ENCODE peak calls at places on chromosomes 6 and 20, in five cellular contexts. Y is GM20000, D is endothelial cell, C is AG04450, J is pancreas. K is an unnamed sample.
A peak's percentile ranks its signal among the peaks of the same experiment; 100 is the strongest.

GRCh38 chr20:16922834-16923233 is 174.7 kb downstream of the OTOR start:
- DNase-seq in J (no peak), D (no peak), C (peak; percentile 84), Y (no peak), K (no peak)

GRCh38 chr20:37417857-37418501 is 72.0 kb downstream of the SRC start:
- DNase-seq in J (no peak), Y (no peak), C (no peak), D (no peak), K (no peak)

GRCh38 chr6:84019812-84020211 is 13.8 kb upstream of the MRAP2 start:
- DNase-seq in J (no peak), Y (no peak), D (no peak), C (no peak), K (no peak)

GRCh38 chr6:22095886-22096285 is 200.9 kb downstream of the PRL start:
- DNase-seq in C (no peak), D (no peak), J (no peak), Y (no peak), K (no peak)

GRCh38 chr6:130558131-130558530 is 192.3 kb downstream of the TMEM200A start:
- DNase-seq in D (no peak), Y (no peak), C (no peak), J (no peak), K (no peak)

GRCh38 chr6:44630125-44631028 is 242.9 kb downstream of the CDC5L start:
- DNase-seq in Y (peak; percentile 38), D (peak; percentile 60), C (peak; percentile 23), J (no peak), K (no peak)

GRCh38 chr20:21101453-21102251 is 4.5 kb downstream of the LINC00237 start:
- DNase-seq in Y (peak; percentile 51), C (no peak), J (no peak), D (peak; percentile 44), K (peak; percentile 34)

GRCh38 chr6:120556491-120556890 is 777.8 kb downstream of the TBC1D32 start:
- DNase-seq in J (no peak), C (no peak), Y (no peak), D (no peak), K (no peak)

GRCh38 chr6:135667694-135668455 is 170.3 kb upstream of the AHI1 start:
- DNase-seq in Y (no peak), D (no peak), C (no peak), J (no peak), K (no peak)

GRCh38 chr6:36829919-36830544 is 9.2 kb downstream of the CPNE5 start:
- DNase-seq in C (no peak), J (peak; percentile 81), Y (no peak), D (no peak), K (no peak)

GRCh38 chr6:77796824-77797809 is 144.3 kb downstream of the MEI4 start:
- DNase-seq in D (no peak), J (no peak), Y (no peak), C (no peak), K (no peak)

GRCh38 chr20:24718696-24719095 is 230.4 kb upstream of the CST7 start:
- DNase-seq in Y (no peak), C (no peak), J (no peak), D (no peak), K (no peak)

GRCh38 chr6:3277251-3277650 is 18.5 kb downstream of the PSMG4 start:
- DNase-seq in Y (no peak), C (no peak), J (no peak), D (no peak), K (no peak)

GRCh38 chr20:9488063-9488462 is 26.3 kb upstream of the LAMP5 start:
- DNase-seq in J (no peak), D (no peak), C (no peak), Y (no peak), K (no peak)

GRCh38 chr6:45591816-45592359 is 214.2 kb upstream of the SUPT3H start:
- DNase-seq in Y (no peak), C (no peak), J (no peak), D (no peak), K (no peak)

GRCh38 chr6:120173250-120173649 is 823.7 kb upstream of the MAN1A1 start:
- DNase-seq in Y (no peak), C (no peak), J (no peak), D (no peak), K (no peak)

GRCh38 chr6:13725570-13725969 is 13.9 kb upstream of the RANBP9 start:
- DNase-seq in D (no peak), J (no peak), C (no peak), Y (no peak), K (no peak)

GRCh38 chr20:11467436-11467835 is 450.3 kb upstream of the BTBD3 start:
- DNase-seq in Y (no peak), D (no peak), C (no peak), J (no peak), K (no peak)

GRCh38 chr6:46412662-46413061 is 78.6 kb downstream of the RCAN2 start:
- DNase-seq in D (no peak), J (no peak), Y (no peak), C (no peak), K (no peak)

GRCh38 chr6:25113436-25113835 is 165.7 kb upstream of the CARMIL1 start:
- DNase-seq in Y (no peak), D (no peak), J (no peak), C (no peak), K (no peak)

GRCh38 chr20:25484911-25485511 is 77.5 kb downstream of the GINS1 start:
- DNase-seq in D (no peak), Y (no peak), C (no peak), J (no peak), K (no peak)

GRCh38 chr6:56370127-56370540 is 122.8 kb upstream of the COL21A1 start:
- DNase-seq in Y (no peak), C (no peak), J (peak; percentile 80), D (peak; percentile 60), K (no peak)
- TF ChIP-seq CTCF in Y (no peak), C (peak; percentile 51), J (no peak), D (no peak), K (no peak)

GRCh38 chr20:54194724-54195438 is 13.0 kb upstream of the PFDN4 start:
- DNase-seq in D (no peak), C (no peak), Y (no peak), J (no peak), K (no peak)
- TF ChIP-seq CTCF in D (peak; percentile 44), C (peak; percentile 33), Y (no peak), J (no peak), K (no peak)

GRCh38 chr6:127858992-127859391 is 41.9 kb downstream of the THEMIS start:
- DNase-seq in J (no peak), C (no peak), Y (no peak), D (no peak), K (no peak)
- TF ChIP-seq CTCF in J (no peak), C (no peak), Y (no peak), D (no peak), K (no peak)

GRCh38 chr20:30502670-30503069 is 754.8 kb upstream of the DEFB115 start:
- DNase-seq in D (no peak), Y (no peak), C (no peak), J (no peak), K (no peak)

GRCh38 chr20:30500829-30501440 is 756.5 kb upstream of the DEFB115 start:
- DNase-seq in C (no peak), J (no peak), D (no peak), Y (no peak), K (no peak)

GRCh38 chr20:30505566-30505965 is 751.9 kb upstream of the DEFB115 start:
- DNase-seq in Y (no peak), J (no peak), D (no peak), C (no peak), K (no peak)

GRCh38 chr20:30506100-30506499 is 751.4 kb upstream of the DEFB115 start:
- DNase-seq in Y (no peak), J (no peak), C (no peak), D (no peak), K (no peak)

DNA sequence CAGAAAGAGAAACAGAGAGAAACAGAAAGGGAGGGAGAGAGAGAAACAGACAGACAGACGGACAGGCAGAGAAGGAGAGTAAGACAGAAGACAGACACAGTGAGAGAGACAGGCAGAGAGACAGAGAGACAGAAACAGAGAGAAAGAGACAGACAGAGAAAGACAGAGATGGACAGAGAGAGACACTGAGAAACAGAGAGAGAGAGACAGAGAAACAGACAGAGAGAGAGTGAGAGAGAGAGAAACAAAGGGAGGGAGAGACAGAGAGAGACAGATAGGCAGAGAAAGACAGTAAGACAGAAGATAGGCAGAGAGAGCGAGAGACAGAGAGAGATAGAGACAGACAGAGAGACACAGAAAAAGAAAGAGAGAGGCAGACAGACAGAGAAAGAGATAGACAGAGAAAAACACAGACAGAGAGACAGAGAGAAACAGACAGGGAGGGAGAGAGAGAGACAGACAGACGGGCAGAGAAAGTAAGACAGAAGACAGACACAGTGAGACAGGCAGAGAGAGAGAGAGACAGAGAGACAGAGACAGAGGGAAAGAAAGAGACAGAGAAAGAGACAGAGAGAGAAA is 753.4 kb upstream of the DEFB115 start:
- DNase-seq in J (no peak), Y (no peak), D (no peak), C (no peak), K (no peak)
- TF ChIP-seq CTCF in J (no peak), Y (no peak), D (no peak), C (no peak), K (no peak)

DNA sequence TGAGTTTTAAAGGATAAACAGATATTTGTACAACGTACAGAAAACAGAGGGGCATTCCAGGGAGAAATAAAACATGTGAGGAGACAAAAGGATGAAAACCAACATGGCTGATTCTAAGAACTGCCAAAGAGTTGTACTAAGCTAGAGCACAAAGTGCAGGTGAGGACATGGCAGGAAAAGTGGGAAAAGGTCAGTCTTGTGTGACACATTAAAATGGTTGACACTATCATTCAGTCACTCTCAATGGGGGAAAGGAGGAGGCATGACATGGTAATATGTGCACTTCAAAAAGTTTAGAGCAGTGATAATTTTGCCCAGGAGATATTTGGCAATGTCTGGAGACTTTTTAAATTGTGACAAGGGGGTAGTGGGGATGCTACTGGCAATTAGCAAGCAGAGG is 21.8 kb downstream of the PHIP start:
- DNase-seq in C (no peak), D (no peak), Y (no peak), J (no peak), K (no peak)
- TF ChIP-seq CTCF in C (no peak), D (no peak), Y (no peak), J (no peak), K (no peak)

GRCh38 chr6:108697646-108698161 is 137.0 kb downstream of the FOXO3 start:
- DNase-seq in D (no peak), C (no peak), J (no peak), Y (no peak), K (no peak)
- TF ChIP-seq CTCF in D (no peak), C (no peak), J (no peak), Y (no peak), K (no peak)

DNA sequence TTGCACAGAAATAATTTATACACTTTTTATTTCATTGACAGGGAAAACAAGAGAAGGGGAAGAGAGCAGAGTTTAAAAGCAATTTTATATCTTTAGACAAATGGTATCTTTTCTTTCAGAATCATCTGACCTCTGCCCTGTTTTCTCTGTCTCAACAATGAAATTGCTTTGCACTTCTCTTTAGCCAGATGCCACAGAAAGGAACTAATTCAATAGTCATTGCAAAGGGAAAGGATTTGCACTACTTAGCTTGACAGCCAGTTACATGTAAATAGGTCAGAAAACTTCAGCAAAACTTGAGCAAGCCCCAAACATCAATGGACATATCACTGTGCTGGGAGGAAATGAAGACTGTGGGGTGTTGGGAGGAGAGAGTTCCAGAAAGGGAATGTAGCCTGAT is 181.3 kb upstream of the FAM83B start:
- DNase-seq in D (no peak), C (no peak), Y (no peak), J (no peak), K (no peak)
- TF ChIP-seq CTCF in D (no peak), C (no peak), Y (no peak), J (no peak), K (no peak)

K was measured in activated B cell treated with CpG ODN at 0.5 μM for 24 hours.